ENCODE peak calls at places on chromosome 15, in five cellular contexts. J, K, E, Y and L are unnamed samples.

GRCh38 chr15:62868507-62868906 is 174.0 kb upstream of the TPM1 start:
- DNase-seq in J (no peak), K (no peak), E (no peak), Y (no peak), L (no peak)

GRCh38 chr15:78457101-78457500 is 19.1 kb downstream of the IREB2 start:
- DNase-seq in J (no peak), K (peak; percentile 14), E (peak; percentile 22), Y (peak; percentile 40), L (no peak)

GRCh38 chr15:33735637-33736247 is 232.6 kb upstream of the CHRM5 start:
- DNase-seq in J (no peak), K (peak; percentile 9), E (peak; percentile 53), Y (peak; percentile 22), L (peak; percentile 71)

GRCh38 chr15:86229966-86230365 is 150.3 kb downstream of the AGBL1 start:
- DNase-seq in J (no peak), K (no peak), E (no peak), Y (no peak), L (no peak)

GRCh38 chr15:99931703-99932603 is 198.7 kb upstream of the LYSMD4 start:
- DNase-seq in J (no peak), K (no peak), E (no peak), Y (no peak), L (no peak)

GRCh38 chr15:69200773-69201745 is 40.6 kb downstream of the GLCE start:
- DNase-seq in J (no peak), K (no peak), E (no peak), Y (peak; percentile 84), L (peak; percentile 66)

GRCh38 chr15:29859981-29860745 is 37.9 kb upstream of the TJP1 start:
- DNase-seq in J (no peak), K (no peak), E (no peak), Y (no peak), L (no peak)

GRCh38 chr15:29873942-29874341 is 51.7 kb upstream of the TJP1 start:
- DNase-seq in J (no peak), K (no peak), E (no peak), Y (no peak), L (no peak)

GRCh38 chr15:101458908-101459578 is 30.5 kb downstream of the PCSK6 start:
- DNase-seq in J (no peak), K (no peak), E (no peak), Y (no peak), L (no peak)

GRCh38 chr15:77482570-77482969 is 61.9 kb downstream of the HMG20A start:
- DNase-seq in J (no peak), K (no peak), E (no peak), Y (no peak), L (no peak)

GRCh38 chr15:90531147-90531546 is 1.4 kb downstream of the CRTC3 start:
- DNase-seq in J (no peak), K (no peak), E (no peak), Y (no peak), L (no peak)

GRCh38 chr15:64536244-64536836 is 76.0 kb downstream of the ZNF609 start:
- DNase-seq in J (no peak), K (no peak), E (no peak), Y (no peak), L (peak; percentile 39)

GRCh38 chr15:67947254-67948039 is 106.7 kb upstream of the PIAS1 start:
- DNase-seq in J (no peak), K (no peak), E (no peak), Y (no peak), L (no peak)

GRCh38 chr15:99058421-99058870 is 46.4 kb upstream of the SYNM start:
- DNase-seq in J (no peak), K (no peak), E (no peak), Y (no peak), L (no peak)

GRCh38 chr15:78018968-78019644 is 58.4 kb downstream of the TBC1D2B start:
- DNase-seq in J (no peak), K (peak; percentile 39), E (no peak), Y (peak; percentile 52), L (no peak)